ENCODE peak calls at places on chromosome 15, in four cellular contexts. Y is GM12878, X is HL-60, S is K562. V is an unnamed sample.

GRCh38 chr15:71581406-71581930 is 228.9 kb upstream of the NR2E3 start:
- DNase-seq in X (no peak), Y (no peak), S (no peak), V (no peak)

GRCh38 chr15:28977377-28978010 is 91.7 kb downstream of the APBA2 start:
- DNase-seq in S (no peak), X (no peak), Y (no peak), V (no peak)

GRCh38 chr15:40769310-40770146 is at the start of gene C15orf62:
- DNase-seq in Y (peak; percentile 53), X (peak; percentile 74), S (no peak), V (peak; percentile 57)

GRCh38 chr15:32671339-32672325 is 30.1 kb downstream of the SCG5 start:
- DNase-seq in S (no peak), Y (no peak), X (no peak), V (no peak)

GRCh38 chr15:38872732-38873131 is 308.1 kb upstream of the RASGRP1 start:
- DNase-seq in S (no peak), X (no peak), Y (no peak), V (no peak)

GRCh38 chr15:33722005-33722672 is 246.2 kb upstream of the CHRM5 start:
- DNase-seq in X (peak; percentile 6), Y (peak; percentile 24), S (no peak), V (no peak)

GRCh38 chr15:101000271-101000681 is 81.1 kb downstream of the LRRK1 start:
- DNase-seq in S (no peak), X (no peak), Y (no peak), V (no peak)

GRCh38 chr15:55649058-55649423 is 60.9 kb upstream of the PYGO1 start:
- DNase-seq in S (no peak), X (no peak), Y (no peak), V (no peak)

GRCh38 chr15:63083046-63083445 is 38.6 kb upstream of the LACTB start:
- DNase-seq in S (no peak), X (no peak), Y (no peak), V (no peak)

GRCh38 chr15:95208988-95209387 is 977.6 kb downstream of the MCTP2 start:
- DNase-seq in Y (no peak), S (no peak), X (peak; percentile 7), V (no peak)

GRCh38 chr15:45829336-45830153 is 194.7 kb downstream of the SQOR start:
- DNase-seq in S (no peak), X (no peak), Y (no peak), V (no peak)

GRCh38 chr15:82132742-82133141 is 86.9 kb upstream of the MEX3B start:
- DNase-seq in S (no peak), X (no peak), Y (no peak), V (no peak)

GRCh38 chr15:74387988-74388955 is 20.8 kb upstream of the CYP11A1 start:
- DNase-seq in Y (no peak), S (no peak), X (no peak), V (no peak)

GRCh38 chr15:75170711-75171341 is 30.9 kb upstream of the C15orf39 start:
- DNase-seq in S (no peak), X (no peak), Y (no peak), V (no peak)

GRCh38 chr15:58724471-58724870 is 25.0 kb downstream of the ADAM10 start:
- DNase-seq in X (no peak), S (no peak), Y (peak; percentile 71), V (peak; percentile 19)

GRCh38 chr15:31254431-31255175 is 72.0 kb upstream of the KLF13 start:
- DNase-seq in Y (no peak), S (no peak), X (no peak), V (no peak)

GRCh38 chr15:28103402-28103801 is 4.3 kb upstream of the OCA2 start:
- DNase-seq in X (no peak), Y (no peak), S (no peak), V (no peak)

GRCh38 chr15:62622775-62623174 is 419.8 kb upstream of the TPM1 start:
- DNase-seq in Y (no peak), S (no peak), X (no peak), V (no peak)

GRCh38 chr15:34039506-34040123 is 611 bp upstream of the AVEN start:
- DNase-seq in X (no peak), S (no peak), Y (peak; percentile 25), V (no peak)

GRCh38 chr15:62612183-62612733 is 430.3 kb upstream of the TPM1 start:
- DNase-seq in Y (no peak), S (no peak), X (no peak), V (no peak)

GRCh38 chr15:35479423-35479822 is 66.5 kb downstream of the DPH6 start:
- DNase-seq in Y (no peak), X (no peak), S (no peak), V (no peak)

GRCh38 chr15:70772402-70772801 is 9.0 kb upstream of the UACA start:
- DNase-seq in S (no peak), X (no peak), Y (no peak), V (no peak)

GRCh38 chr15:62909257-62909656 is 133.3 kb upstream of the TPM1 start:
- DNase-seq in Y (no peak), S (no peak), X (no peak), V (no peak)

GRCh38 chr15:31440754-31441298 is 114.2 kb downstream of the KLF13 start:
- DNase-seq in X (no peak), S (peak; percentile 27), Y (no peak), V (no peak)

GRCh38 chr15:77335298-77335697 is 84.6 kb downstream of the PEAK1 start:
- DNase-seq in S (no peak), Y (no peak), X (no peak), V (no peak)
- TF ChIP-seq SPI1 in S (no peak), Y (no peak), X (no peak), V (no peak)

DNA sequence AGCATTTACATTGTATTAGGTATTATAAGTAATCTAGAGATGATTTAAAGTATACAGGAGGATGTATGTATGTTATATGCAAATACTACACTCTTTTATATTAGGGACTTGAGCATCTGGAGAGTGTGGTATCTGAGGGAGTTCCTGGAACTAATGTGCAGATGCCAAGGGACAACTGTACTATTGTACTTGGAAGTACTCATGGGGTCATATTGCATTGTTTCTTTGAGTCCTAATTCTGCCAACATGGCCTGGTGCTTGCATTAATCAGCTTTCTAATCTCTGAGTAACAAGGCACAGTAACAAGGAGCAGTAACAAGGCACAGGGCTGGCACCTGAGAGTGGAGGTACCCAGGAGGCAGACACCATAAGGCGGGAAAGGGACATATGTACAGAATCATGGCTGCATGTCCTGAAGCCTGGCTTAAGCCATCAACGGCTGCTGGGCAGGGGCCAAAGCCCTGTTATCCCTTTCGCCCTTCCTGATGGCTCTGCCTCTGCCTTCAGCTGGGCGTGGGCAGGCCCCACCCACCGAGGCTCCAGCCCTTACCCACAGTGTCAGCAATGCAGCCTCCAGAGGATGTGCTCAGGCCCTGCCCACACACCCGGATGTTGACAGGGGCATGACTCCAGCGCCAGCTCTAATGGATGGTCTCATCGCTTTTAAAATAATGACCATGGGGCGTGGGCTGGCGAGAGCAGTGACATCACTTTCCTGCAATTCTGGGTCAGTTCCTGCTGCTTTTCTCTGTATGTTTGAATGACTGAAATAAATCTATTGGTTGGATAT is 22.9 kb downstream of the CEMIP start:
- DNase-seq in Y (no peak), X (no peak), S (no peak), V (no peak)
- TF ChIP-seq SPI1 in Y (no peak), X (no peak), S (no peak), V (no peak)

GRCh38 chr15:78927077-78927790 is 17.6 kb downstream of the CTSH start:
- DNase-seq in Y (no peak), X (peak; percentile 82), S (no peak), V (no peak)
- TF ChIP-seq SPI1 in Y (no peak), X (peak; percentile 88), S (no peak), V (no peak)

GRCh38 chr15:23416349-23417276 is 30.4 kb downstream of the GOLGA6L2 start:
- DNase-seq in X (no peak), Y (no peak), S (peak; percentile 87), V (no peak)
- TF ChIP-seq SPI1 in X (no peak), Y (no peak), S (no peak), V (no peak)

GRCh38 chr15:77495806-77496589 is 75.3 kb downstream of the HMG20A start:
- DNase-seq in S (no peak), Y (no peak), X (no peak), V (no peak)

GRCh38 chr15:77496710-77497107 is 76.0 kb downstream of the HMG20A start:
- DNase-seq in Y (no peak), X (peak; percentile 64), S (peak; percentile 85), V (peak; percentile 53)

GRCh38 chr15:77489647-77490046 is 69.0 kb downstream of the HMG20A start:
- DNase-seq in S (no peak), X (no peak), Y (no peak), V (no peak)

GRCh38 chr15:77494073-77494472 is 73.4 kb downstream of the HMG20A start:
- DNase-seq in S (no peak), X (no peak), Y (no peak), V (no peak)

GRCh38 chr15:77493324-77493907 is 72.7 kb downstream of the HMG20A start:
- DNase-seq in S (no peak), X (peak; percentile 23), Y (no peak), V (no peak)
- TF ChIP-seq SPI1 in S (peak; percentile 92), X (peak; percentile 95), Y (peak; percentile 84), V (peak; percentile 88)

DNA sequence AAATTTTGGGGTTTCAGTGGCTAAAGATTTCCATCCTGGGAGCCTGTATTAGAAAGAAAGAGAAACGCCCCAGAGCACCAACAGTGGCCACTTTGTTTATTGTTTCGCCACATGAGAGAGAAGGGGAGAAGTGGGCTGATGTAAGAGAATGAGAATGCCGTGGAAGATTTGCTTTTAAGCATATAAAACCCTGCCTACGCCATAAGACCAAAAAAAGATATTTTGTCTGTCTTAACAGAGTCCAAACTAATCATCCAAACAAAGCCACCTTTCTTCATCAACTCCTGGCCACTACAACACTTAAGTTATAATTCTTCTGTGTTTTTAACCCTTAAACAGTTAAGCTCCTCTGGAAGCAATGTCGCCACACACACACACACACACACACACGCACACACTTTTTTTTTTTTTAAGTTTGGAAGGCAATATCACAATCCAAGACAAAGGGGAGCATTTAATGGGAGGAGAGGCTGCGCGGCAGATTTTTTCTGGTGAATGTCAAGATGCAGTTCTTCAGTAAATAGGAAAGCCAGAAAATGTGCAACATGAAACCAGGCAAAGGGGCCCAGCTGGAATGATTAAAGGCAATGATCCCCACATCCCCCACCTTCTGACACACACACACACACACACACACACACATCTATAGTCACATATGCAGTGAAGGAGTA is 19.3 kb downstream of the EID1 start:
- DNase-seq in S (peak; percentile 42), X (no peak), Y (no peak), V (no peak)
- TF ChIP-seq SPI1 in S (no peak), X (no peak), Y (no peak), V (no peak)

GRCh38 chr15:85763157-85763556 is 31.6 kb downstream of the KLHL25 start:
- DNase-seq in X (no peak), Y (no peak), S (no peak), V (no peak)
- TF ChIP-seq SPI1 in X (no peak), Y (no peak), S (no peak), V (no peak)